ENCODE peak calls at places on chromosome 1, in ten cellular contexts. Z is omental fat pad; P is K562; A is fibroblast of gingiva; J is GM19239; N is SHP77; H is NCI-H345; B is GM03348; Y is activated T-helper 9 cell treated with anti-CD3 and anti-CD28 coated beads, Interleukin-2, amount 50 U/mL, for 16 hours; S is WERI-Rb-1. I is an unnamed sample.

GRCh38 chr1:177932123-177932522 is 37.7 kb downstream of the SEC16B start:
- DNase-seq in A (no peak), J (no peak), H (no peak), N (no peak), Z (no peak), B (no peak), P (no peak), Y (no peak), S (no peak), I (no peak)

GRCh38 chr1:99643021-99643779 is 2.7 kb upstream of the PALMD start:
- DNase-seq in S (no peak), H (no peak), Y (no peak), A (no peak), N (no peak), Z (no peak), J (no peak), P (no peak), B (no peak), I (peak)

GRCh38 chr1:223298706-223299105 is 65.3 kb downstream of the SUSD4 start:
- DNase-seq in Y (no peak), J (no peak), B (peak), N (no peak), H (no peak), S (no peak), Z (no peak), A (no peak), P (no peak), I (peak)

GRCh38 chr1:28437260-28437923 is 67.9 kb downstream of the PHACTR4 start:
- DNase-seq in Y (no peak), S (peak), Z (no peak), J (no peak), B (no peak), H (no peak), N (no peak), P (no peak), A (peak), I (peak)

GRCh38 chr1:54230507-54231339 is 30.8 kb downstream of the MRPL37 start:
- DNase-seq in Y (peak), P (no peak), J (no peak), N (no peak), B (no peak), S (no peak), H (no peak), Z (no peak), A (no peak), I (no peak)

GRCh38 chr1:99266731-99267130 is 2.4 kb downstream of the PLPPR4 start:
- DNase-seq in Y (no peak), P (no peak), H (no peak), S (no peak), Z (no peak), A (peak), J (no peak), N (no peak), B (peak), I (no peak)

GRCh38 chr1:200302893-200303250 is 107.0 kb downstream of the ZNF281 start:
- DNase-seq in Z (no peak), H (peak), J (no peak), S (no peak), B (peak), P (no peak), A (peak), Y (no peak), N (no peak), I (peak)

GRCh38 chr1:30095051-30095450 is 628.3 kb downstream of the MATN1 start:
- DNase-seq in B (no peak), Y (no peak), S (no peak), N (no peak), Z (no peak), A (no peak), J (no peak), P (no peak), H (no peak), I (no peak)

GRCh38 chr1:25148673-25149300 is 83.5 kb downstream of the SYF2 start:
- DNase-seq in P (no peak), B (no peak), Z (no peak), S (peak), H (no peak), Y (no peak), N (no peak), J (no peak), A (no peak), I (peak)

I was measured in lung microvascular endothelial cell.